ENCODE peak calls at places on chromosomes 7 and 10, in seven cellular contexts. E is brain microvascular endothelial cell; R is transverse colon; M is NCI-H2171; S is stimulated activated CD8-positive, alpha-beta memory T cell treated with anti-CD3 and anti-CD28 coated beads, Interleukin-7, amount 100 ng/mL, for 24 hours; U is hippocampal formation; D is T follicular helper cell. N is an unnamed sample.

GRCh38 chr7:74633451-74633921 is 24.0 kb upstream of the GTF2I start:
- DNase-seq in E (no peak), R (peak; percentile 23), M (no peak), S (no peak), U (no peak), D (no peak), N (no peak)

GRCh38 chr7:41053830-41054229 is 649.1 kb downstream of the INHBA start:
- DNase-seq in E (no peak), R (no peak), M (no peak), S (no peak), U (no peak), D (no peak), N (no peak)

GRCh38 chr10:100725869-100726426 is 19.4 kb upstream of the PAX2 start:
- DNase-seq in E (no peak), R (no peak), M (no peak), S (no peak), U (no peak), D (no peak), N (no peak)

GRCh38 chr7:107167483-107168232 is 1.1 kb upstream of the HBP1 start:
- DNase-seq in E (peak; percentile 72), R (no peak), M (peak; percentile 33), S (no peak), U (peak; percentile 78), D (peak; percentile 71), N (peak; percentile 81)

GRCh38 chr10:13349776-13350274 is 1.7 kb upstream of the SEPHS1 start:
- DNase-seq in E (peak; percentile 27), R (peak; percentile 76), M (no peak), S (no peak), U (no peak), D (no peak), N (no peak)

GRCh38 chr10:131474426-131474825 is 162.9 kb upstream of the TCERG1L start:
- DNase-seq in E (no peak), R (no peak), M (no peak), S (no peak), U (no peak), D (no peak), N (no peak)

GRCh38 chr7:155206286-155207020 is 91.2 kb upstream of the INSIG1 start:
- DNase-seq in E (peak; percentile 89), R (peak; percentile 56), M (no peak), S (peak; percentile 41), U (peak; percentile 29), D (peak; percentile 47), N (peak; percentile 97)

GRCh38 chr7:34463830-34464229 is 194.2 kb upstream of the NPSR1 start:
- DNase-seq in E (no peak), R (no peak), M (no peak), S (no peak), U (no peak), D (no peak), N (no peak)

GRCh38 chr7:114799522-114800133 is 122.3 kb upstream of the MDFIC start:
- DNase-seq in E (no peak), R (no peak), M (no peak), S (no peak), U (no peak), D (no peak), N (no peak)

GRCh38 chr10:122441961-122442360 is 12.5 kb upstream of the ARMS2 start:
- DNase-seq in E (peak; percentile 68), R (no peak), M (no peak), S (no peak), U (no peak), D (no peak), N (no peak)

GRCh38 chr10:114703377-114704125 is 45.5 kb upstream of the ABLIM1 start:
- DNase-seq in E (no peak), R (no peak), M (no peak), S (no peak), U (no peak), D (no peak), N (no peak)

N was measured in glomerular endothelial cell.